ENCODE peak calls at places on chromosomes 13 and 19, in six cellular contexts. Q, I, G, M, O and T are unnamed samples.

GRCh38 chr19:19459707-19460251 is 54.3 kb downstream of the GATAD2A start:
- DNase-seq in G (no peak), M (no peak), I (no peak), O (peak; percentile 75), Q (peak; percentile 80), T (peak; percentile 73)

GRCh38 chr19:48446579-48446978 is 796 bp downstream of the GRWD1 start:
- DNase-seq in G (no peak), M (no peak), I (no peak), Q (no peak), O (no peak), T (no peak)

GRCh38 chr19:14686411-14686810 is 3.4 kb upstream of the ZNF333 start:
- DNase-seq in I (no peak), Q (no peak), G (no peak), M (no peak), O (no peak), T (no peak)

GRCh38 chr13:95710313-95710712 is 33.4 kb downstream of the DNAJC3 start:
- DNase-seq in O (no peak), Q (no peak), M (no peak), I (no peak), G (no peak), T (peak; percentile 41)

GRCh38 chr19:7595466-7596133 is at the start of gene CAMSAP3:
- DNase-seq in Q (no peak), G (no peak), O (no peak), I (peak; percentile 66), M (peak; percentile 90), T (no peak)

GRCh38 chr13:93755341-93755740 is 528.7 kb downstream of the GPC6 start:
- DNase-seq in M (no peak), Q (no peak), G (no peak), I (no peak), O (no peak), T (no peak)

GRCh38 chr19:426725-427445 is 17.9 kb upstream of the C2CD4C start:
- DNase-seq in G (no peak), I (no peak), M (no peak), O (no peak), Q (no peak), T (no peak)

GRCh38 chr13:30819136-30819875 is 84.0 kb downstream of the ALOX5AP start:
- DNase-seq in I (no peak), G (no peak), M (no peak), O (no peak), Q (no peak), T (no peak)

GRCh38 chr19:22634450-22634827 is 315 bp downstream of the ZNF492 start:
- DNase-seq in Q (no peak), M (no peak), O (no peak), I (no peak), G (no peak), T (no peak)

GRCh38 chr19:16076154-16076957 is at the start of gene TPM4:
- DNase-seq in I (peak; percentile 91), M (peak; percentile 75), O (peak; percentile 75), Q (peak; percentile 90), G (peak; percentile 75), T (peak; percentile 92)